ENCODE peak calls at places on chromosomes 11 and 22, in nine cellular contexts. C is activated CD4-positive, alpha-beta T cell treated with anti-CD3 and anti-CD28 coated beads, Interleukin-2, amount 10 ng/mL, durations not matched to agents 7 days and 5 days; H is NCI-H460; O is hippocampal formation; D is stimulated activated CD4-positive, alpha-beta T cell treated with anti-CD3 and anti-CD28 coated beads, Interleukin-12 subunit alpha, Interleukin-12 subunit beta, amount 100 ng/mL, for 24 hours; X is NCI-H510A; K is SK-N-SH; F is transverse colon; N is activated effector memory CD4-positive, alpha-beta T cell treated with anti-CD3 and anti-CD28 coated beads, Interleukin-2, amount 50 U/mL, for 16 hours. L is an unnamed sample.

GRCh38 chr11:12111482-12112149 is 1.2 kb downstream of the MICAL2 start:
- DNase-seq in C (no peak), X (no peak), H (no peak), F (no peak), D (no peak), N (no peak), K (no peak), O (no peak), L (no peak)

GRCh38 chr11:115759622-115760527 is 255.7 kb upstream of the CADM1 start:
- DNase-seq in F (peak), D (no peak), H (no peak), X (peak), C (no peak), K (peak), N (no peak), O (no peak), L (no peak)

GRCh38 chr11:46309669-46310288 is 32.3 kb downstream of the CREB3L1 start:
- DNase-seq in X (no peak), O (no peak), N (no peak), D (no peak), K (no peak), H (no peak), F (no peak), C (no peak), L (no peak)

GRCh38 chr11:95593101-95593500 is 196.5 kb downstream of the FAM76B start:
- DNase-seq in D (no peak), F (no peak), H (no peak), N (no peak), C (no peak), X (no peak), O (no peak), K (no peak), L (peak)

GRCh38 chr11:45400594-45400993 is 114.5 kb upstream of the SYT13 start:
- DNase-seq in N (peak), K (no peak), O (no peak), F (no peak), X (no peak), H (no peak), C (no peak), D (no peak), L (no peak)

GRCh38 chr11:107752954-107753822 is 41.3 kb upstream of the SLN start:
- DNase-seq in D (no peak), C (no peak), K (no peak), F (no peak), O (no peak), H (no peak), N (no peak), X (no peak), L (no peak)

GRCh38 chr22:36086170-36086490 is 57.5 kb upstream of the RBFOX2 start:
- DNase-seq in O (no peak), C (no peak), D (no peak), H (peak), X (no peak), N (peak), K (no peak), F (no peak), L (no peak)

GRCh38 chr22:49739138-49739537 is 88.5 kb downstream of the BRD1 start:
- DNase-seq in D (no peak), C (no peak), O (no peak), X (no peak), K (no peak), H (no peak), N (no peak), F (no peak), L (no peak)

GRCh38 chr11:35579557-35580396 is 38.5 kb upstream of the FJX1 start:
- DNase-seq in N (no peak), X (no peak), K (no peak), H (peak), C (no peak), F (no peak), D (no peak), O (no peak), L (no peak)

GRCh38 chr11:123653997-123654565 is 343 bp downstream of the SCN3B start:
- DNase-seq in D (no peak), H (no peak), X (no peak), N (peak), C (peak), O (no peak), K (peak), F (peak), L (no peak)

GRCh38 chr11:118322721-118323120 is 18.2 kb downstream of the CD3E start:
- DNase-seq in N (no peak), F (no peak), K (no peak), D (no peak), O (no peak), X (no peak), H (no peak), C (no peak), L (no peak)

GRCh38 chr11:2327032-2327431 is 25.2 kb downstream of the TSPAN32 start:
- DNase-seq in H (no peak), X (no peak), K (no peak), D (no peak), C (no peak), F (no peak), N (peak), O (no peak), L (no peak)

GRCh38 chr22:30201970-30202369 is 44.6 kb downstream of the LIF start:
- DNase-seq in D (no peak), X (no peak), C (no peak), F (no peak), H (no peak), N (no peak), K (no peak), O (no peak), L (no peak)

GRCh38 chr11:42620796-42621195 is 691.0 kb upstream of the API5 start:
- DNase-seq in C (no peak), F (no peak), N (no peak), D (no peak), H (no peak), X (no peak), K (no peak), O (no peak), L (no peak)